ENCODE peak calls at places on chromosome 21, in four cellular contexts. D, Z, K and B are unnamed samples.

GRCh38 chr21:36454079-36454478 is 25.8 kb downstream of the CLDN14 start:
- DNase-seq in D (no peak), Z (no peak), K (no peak), B (no peak)

GRCh38 chr21:32771134-32771523 is 426 bp downstream of the PAXBP1 start:
- DNase-seq in D (peak), Z (peak), K (peak), B (peak)

GRCh38 chr21:18138507-18138906 is 106.1 kb upstream of the CHODL start:
- DNase-seq in D (no peak), Z (no peak), K (no peak), B (no peak)

GRCh38 chr21:45981641-45982255 is at the start of gene COL6A1:
- DNase-seq in D (peak), Z (peak), K (peak), B (no peak)

GRCh38 chr21:33212159-33212851 is 17.4 kb upstream of the IFNAR2 start:
- DNase-seq in D (no peak), Z (no peak), K (no peak), B (peak)

GRCh38 chr21:41658321-41658720 is 108.5 kb downstream of the RIPK4 start:
- DNase-seq in D (no peak), Z (no peak), K (no peak), B (no peak)

GRCh38 chr21:25790122-25790951 is 55.6 kb downstream of the GABPA start:
- DNase-seq in D (peak), Z (no peak), K (no peak), B (peak)

GRCh38 chr21:34592120-34592561 is 22.8 kb downstream of the RCAN1 start:
- DNase-seq in D (no peak), Z (peak), K (no peak), B (no peak)

GRCh38 chr21:42097860-42098259 is 26.7 kb downstream of the UMODL1 start:
- DNase-seq in D (peak), Z (no peak), K (peak), B (no peak)

GRCh38 chr21:15206514-15206913 is 141.7 kb upstream of the NRIP1 start:
- DNase-seq in D (no peak), Z (no peak), K (no peak), B (no peak)

GRCh38 chr21:44965251-44966022 is 25.6 kb downstream of the SLX9 start:
- DNase-seq in D (peak), Z (no peak), K (no peak), B (no peak)

GRCh38 chr21:41610042-41610839 is 102.3 kb upstream of the TMPRSS2 start:
- DNase-seq in D (no peak), Z (peak), K (no peak), B (peak)